ENCODE peak calls at places on chromosomes 2 and 18, in six cellular contexts. S is Calu3, A is NCI-H2081, I is T-helper 9 cell, G is globus pallidus, B is ovary. R is an unnamed sample.

GRCh38 chr2:168454737-168455691 is 1.1 kb upstream of the CERS6 start:
- DNase-seq in S (no peak), A (no peak), I (no peak), G (no peak), B (no peak), R (no peak)

GRCh38 chr2:1162768-1163584 is 212.3 kb downstream of the SNTG2 start:
- DNase-seq in S (no peak), A (peak), I (peak), G (no peak), B (no peak), R (peak)

GRCh38 chr2:96957299-96957698 is 29.1 kb downstream of the FAM178B start:
- DNase-seq in S (no peak), A (peak), I (no peak), G (no peak), B (no peak), R (no peak)

GRCh38 chr2:239831272-239831731 is 193.8 kb downstream of the NDUFA10 start:
- DNase-seq in S (no peak), A (no peak), I (no peak), G (no peak), B (peak), R (peak)

GRCh38 chr18:53935803-53936202 is 288.7 kb downstream of the MBD2 start:
- DNase-seq in S (no peak), A (no peak), I (no peak), G (no peak), B (no peak), R (no peak)

GRCh38 chr2:45330617-45331016 is 280.4 kb downstream of the SRBD1 start:
- DNase-seq in S (no peak), A (peak), I (no peak), G (no peak), B (no peak), R (no peak)

GRCh38 chr2:191345788-191346187 is 100.6 kb downstream of the MYO1B start:
- DNase-seq in S (no peak), A (no peak), I (no peak), G (no peak), B (no peak), R (no peak)

GRCh38 chr2:200262047-200262446 is 44.4 kb upstream of the SPATS2L start:
- DNase-seq in S (no peak), A (no peak), I (no peak), G (no peak), B (no peak), R (peak)

GRCh38 chr18:66013976-66014375 is 263.2 kb downstream of the CDH7 start:
- DNase-seq in S (no peak), A (no peak), I (no peak), G (no peak), B (no peak), R (no peak)

GRCh38 chr2:239444626-239445625 is 44.1 kb upstream of the HDAC4 start:
- DNase-seq in S (peak), A (no peak), I (no peak), G (peak), B (no peak), R (peak)

GRCh38 chr2:171852489-171852888 is 41.6 kb downstream of the SLC25A12 start:
- DNase-seq in S (no peak), A (no peak), I (no peak), G (no peak), B (no peak), R (no peak)

GRCh38 chr18:51013259-51013658 is 16.8 kb upstream of the SMAD4 start:
- DNase-seq in S (no peak), A (no peak), I (no peak), G (no peak), B (no peak), R (no peak)

GRCh38 chr2:224819075-224819474 is 102.9 kb upstream of the CCDC195 start:
- DNase-seq in S (no peak), A (peak), I (no peak), G (no peak), B (no peak), R (no peak)

GRCh38 chr2:64737547-64737946 is 83.8 kb upstream of the SERTAD2 start:
- DNase-seq in S (no peak), A (no peak), I (no peak), G (no peak), B (no peak), R (no peak)

GRCh38 chr2:119862127-119862889 is 102.6 kb downstream of the PTPN4 start:
- DNase-seq in S (no peak), A (no peak), I (no peak), G (no peak), B (no peak), R (no peak)

GRCh38 chr2:4745596-4745995 is 946.6 kb upstream of the SOX11 start:
- DNase-seq in S (no peak), A (peak), I (no peak), G (no peak), B (no peak), R (no peak)

GRCh38 chr2:169712791-169713227 is 18.5 kb downstream of the PHOSPHO2 start:
- DNase-seq in S (no peak), A (no peak), I (no peak), G (no peak), B (no peak), R (no peak)

R was measured in esophagus muscularis mucosa.